ENCODE peak calls at places on chromosomes 7 and 10, in seven cellular contexts. One of them, this sample, is unnamed.
A peak's percentile ranks its signal among the peaks of the same experiment; 100 is the strongest.

GRCh38 chr10:66783296-66783695 is 142.5 kb upstream of the LRRTM3 start:
- DNase-seq in RWPE1: no peak
- DNase-seq in CD4-positive, alpha-beta T cell: no peak
- DNase-seq in neural crest cell: no peak
- DNase-seq in astrocyte of the spinal cord: peak; percentile 55
- DNase-seq in fibroblast of pulmonary artery: no peak
- DNase-seq in hepatocyte: no peak
- DNase-seq in this sample: no peak

GRCh38 chr7:38478404-38478803 is 152.8 kb downstream of the AMPH start:
- DNase-seq in fibroblast of pulmonary artery: no peak
- DNase-seq in hepatocyte: no peak
- DNase-seq in CD4-positive, alpha-beta T cell: no peak
- DNase-seq in neural crest cell: no peak
- DNase-seq in astrocyte of the spinal cord: no peak
- DNase-seq in RWPE1: no peak
- DNase-seq in this sample: no peak

GRCh38 chr10:13642293-13642692 is 55.5 kb downstream of the PRPF18 start:
- DNase-seq in astrocyte of the spinal cord: no peak
- DNase-seq in neural crest cell: no peak
- DNase-seq in RWPE1: no peak
- DNase-seq in hepatocyte: no peak
- DNase-seq in fibroblast of pulmonary artery: no peak
- DNase-seq in CD4-positive, alpha-beta T cell: no peak
- DNase-seq in this sample: no peak

GRCh38 chr10:116108106-116108505 is 164.9 kb downstream of the GFRA1 start:
- DNase-seq in neural crest cell: no peak
- DNase-seq in fibroblast of pulmonary artery: no peak
- DNase-seq in hepatocyte: no peak
- DNase-seq in CD4-positive, alpha-beta T cell: no peak
- DNase-seq in astrocyte of the spinal cord: no peak
- DNase-seq in RWPE1: no peak
- DNase-seq in this sample: no peak

GRCh38 chr10:33421789-33422188 is 87.3 kb upstream of the NRP1 start:
- DNase-seq in fibroblast of pulmonary artery: peak; percentile 92
- DNase-seq in CD4-positive, alpha-beta T cell: no peak
- DNase-seq in hepatocyte: peak; percentile 58
- DNase-seq in astrocyte of the spinal cord: peak; percentile 94
- DNase-seq in neural crest cell: no peak
- DNase-seq in RWPE1: peak; percentile 35
- DNase-seq in this sample: no peak

GRCh38 chr10:77689339-77689738 is 51.7 kb upstream of the KCNMA1 start:
- DNase-seq in fibroblast of pulmonary artery: no peak
- DNase-seq in astrocyte of the spinal cord: no peak
- DNase-seq in neural crest cell: no peak
- DNase-seq in RWPE1: no peak
- DNase-seq in hepatocyte: no peak
- DNase-seq in CD4-positive, alpha-beta T cell: no peak
- DNase-seq in this sample: no peak

GRCh38 chr10:61899997-61900828 is 1.3 kb upstream of the ARID5B start:
- DNase-seq in RWPE1: peak; percentile 56
- DNase-seq in fibroblast of pulmonary artery: peak; percentile 79
- DNase-seq in astrocyte of the spinal cord: peak; percentile 66
- DNase-seq in hepatocyte: peak; percentile 66
- DNase-seq in neural crest cell: peak; percentile 28
- DNase-seq in CD4-positive, alpha-beta T cell: peak; percentile 56
- DNase-seq in this sample: no peak

GRCh38 chr7:44223362-44224114 is 22.8 kb downstream of the YKT6 start:
- DNase-seq in hepatocyte: no peak
- DNase-seq in RWPE1: no peak
- DNase-seq in neural crest cell: no peak
- DNase-seq in fibroblast of pulmonary artery: no peak
- DNase-seq in CD4-positive, alpha-beta T cell: no peak
- DNase-seq in astrocyte of the spinal cord: no peak
- DNase-seq in this sample: no peak

GRCh38 chr10:131444862-131445461 is 133.4 kb upstream of the TCERG1L start:
- DNase-seq in CD4-positive, alpha-beta T cell: no peak
- DNase-seq in fibroblast of pulmonary artery: no peak
- DNase-seq in RWPE1: no peak
- DNase-seq in neural crest cell: no peak
- DNase-seq in hepatocyte: no peak
- DNase-seq in astrocyte of the spinal cord: no peak
- DNase-seq in this sample: peak; percentile 25

GRCh38 chr10:70958396-70958795 is 70.0 kb upstream of the PCBD1 start:
- DNase-seq in hepatocyte: no peak
- DNase-seq in astrocyte of the spinal cord: no peak
- DNase-seq in fibroblast of pulmonary artery: no peak
- DNase-seq in neural crest cell: no peak
- DNase-seq in RWPE1: no peak
- DNase-seq in CD4-positive, alpha-beta T cell: no peak
- DNase-seq in this sample: no peak

GRCh38 chr10:57849726-57850357 is 417.9 kb downstream of the IPMK start:
- DNase-seq in fibroblast of pulmonary artery: peak; percentile 46
- DNase-seq in astrocyte of the spinal cord: peak; percentile 15
- DNase-seq in RWPE1: peak; percentile 5
- DNase-seq in neural crest cell: no peak
- DNase-seq in hepatocyte: peak; percentile 15
- DNase-seq in CD4-positive, alpha-beta T cell: no peak
- DNase-seq in this sample: no peak

GRCh38 chr7:70392870-70393269 is 739.1 kb upstream of the GALNT17 start:
- DNase-seq in hepatocyte: no peak
- DNase-seq in CD4-positive, alpha-beta T cell: no peak
- DNase-seq in neural crest cell: peak; percentile 30
- DNase-seq in RWPE1: no peak
- DNase-seq in astrocyte of the spinal cord: no peak
- DNase-seq in fibroblast of pulmonary artery: no peak
- DNase-seq in this sample: no peak

GRCh38 chr7:72481934-72482333 is 69.8 kb upstream of the CALN1 start:
- DNase-seq in neural crest cell: no peak
- DNase-seq in RWPE1: no peak
- DNase-seq in astrocyte of the spinal cord: no peak
- DNase-seq in fibroblast of pulmonary artery: no peak
- DNase-seq in CD4-positive, alpha-beta T cell: no peak
- DNase-seq in hepatocyte: no peak
- DNase-seq in this sample: no peak

GRCh38 chr7:72476608-72477305 is 64.6 kb upstream of the CALN1 start:
- DNase-seq in RWPE1: no peak
- DNase-seq in astrocyte of the spinal cord: no peak
- DNase-seq in neural crest cell: no peak
- DNase-seq in hepatocyte: no peak
- DNase-seq in fibroblast of pulmonary artery: no peak
- DNase-seq in CD4-positive, alpha-beta T cell: no peak
- DNase-seq in this sample: no peak
- TF ChIP-seq CTCF in RWPE1: no peak
- TF ChIP-seq CTCF in astrocyte of the spinal cord: no peak
- TF ChIP-seq CTCF in neural crest cell: peak; percentile 24
- TF ChIP-seq CTCF in hepatocyte: no peak
- TF ChIP-seq CTCF in fibroblast of pulmonary artery: no peak
- TF ChIP-seq CTCF in CD4-positive, alpha-beta T cell: no peak
- TF ChIP-seq CTCF in this sample: no peak

GRCh38 chr10:3780766-3781457 is 4.1 kb downstream of the KLF6 start:
- DNase-seq in astrocyte of the spinal cord: peak; percentile 50
- DNase-seq in neural crest cell: no peak
- DNase-seq in hepatocyte: no peak
- DNase-seq in RWPE1: no peak
- DNase-seq in CD4-positive, alpha-beta T cell: no peak
- DNase-seq in fibroblast of pulmonary artery: peak; percentile 52
- DNase-seq in this sample: no peak

GRCh38 chr10:3782456-3783312 is 2.3 kb downstream of the KLF6 start:
- DNase-seq in astrocyte of the spinal cord: peak; percentile 94
- DNase-seq in CD4-positive, alpha-beta T cell: peak; percentile 53
- DNase-seq in RWPE1: no peak
- DNase-seq in neural crest cell: no peak
- DNase-seq in fibroblast of pulmonary artery: peak; percentile 98
- DNase-seq in hepatocyte: peak; percentile 76
- DNase-seq in this sample: no peak

GRCh38 chr10:3780056-3780765 is 4.8 kb downstream of the KLF6 start:
- DNase-seq in neural crest cell: no peak
- DNase-seq in astrocyte of the spinal cord: peak; percentile 63
- DNase-seq in RWPE1: no peak
- DNase-seq in fibroblast of pulmonary artery: peak; percentile 65
- DNase-seq in CD4-positive, alpha-beta T cell: no peak
- DNase-seq in hepatocyte: no peak
- DNase-seq in this sample: no peak

GRCh38 chr10:3782099-3782455 is 2.9 kb downstream of the KLF6 start:
- DNase-seq in RWPE1: no peak
- DNase-seq in CD4-positive, alpha-beta T cell: peak; percentile 36
- DNase-seq in astrocyte of the spinal cord: no peak
- DNase-seq in fibroblast of pulmonary artery: no peak
- DNase-seq in hepatocyte: no peak
- DNase-seq in neural crest cell: no peak
- DNase-seq in this sample: no peak

GRCh38 chr10:3781458-3782098 is 3.4 kb downstream of the KLF6 start:
- DNase-seq in RWPE1: no peak
- DNase-seq in astrocyte of the spinal cord: peak; percentile 61
- DNase-seq in neural crest cell: no peak
- DNase-seq in fibroblast of pulmonary artery: peak; percentile 75
- DNase-seq in hepatocyte: no peak
- DNase-seq in CD4-positive, alpha-beta T cell: peak; percentile 30
- DNase-seq in this sample: no peak
- TF ChIP-seq CTCF in RWPE1: peak; percentile 77
- TF ChIP-seq CTCF in astrocyte of the spinal cord: peak; percentile 68
- TF ChIP-seq CTCF in neural crest cell: no peak
- TF ChIP-seq CTCF in fibroblast of pulmonary artery: peak; percentile 56
- TF ChIP-seq CTCF in hepatocyte: no peak
- TF ChIP-seq CTCF in CD4-positive, alpha-beta T cell: peak; percentile 45
- TF ChIP-seq CTCF in this sample: no peak

DNA sequence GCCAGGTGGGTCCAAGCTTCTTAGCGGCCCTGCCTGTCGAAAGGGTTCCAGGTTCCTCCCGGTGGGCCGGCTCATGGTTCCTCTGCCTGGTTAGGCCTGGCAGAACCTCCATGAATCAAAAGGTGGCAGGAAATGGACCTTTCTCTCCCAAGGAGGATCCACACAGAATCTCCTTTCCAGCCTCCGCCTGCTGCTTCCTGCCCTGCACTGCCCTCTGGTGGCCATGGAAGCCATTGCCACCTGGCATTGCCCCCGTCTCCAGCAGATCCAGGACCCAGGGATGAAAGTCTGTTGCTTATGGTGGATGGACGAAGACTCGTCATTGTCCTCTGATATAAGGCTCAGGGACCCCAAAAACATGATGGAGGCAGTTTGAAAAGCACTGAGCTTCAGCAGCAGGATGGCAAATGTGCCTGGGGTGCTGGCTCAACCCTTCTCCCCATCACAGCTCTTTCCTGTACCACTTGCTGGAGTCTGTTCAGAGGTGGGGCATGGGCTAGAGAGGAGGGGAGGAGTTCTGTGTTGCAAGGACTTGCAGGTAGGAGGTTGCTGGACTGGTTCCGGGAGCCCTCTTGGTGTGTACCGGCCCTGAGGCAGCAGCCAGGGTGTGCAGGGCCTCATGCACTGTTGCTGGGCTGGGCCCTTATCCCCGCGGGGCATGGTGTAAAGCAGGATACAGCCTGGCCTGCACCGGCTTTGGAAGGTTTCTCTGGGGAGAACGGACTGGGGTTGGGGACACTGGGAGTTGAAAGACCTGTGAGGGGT is 11.3 kb upstream of the INMT start:
- DNase-seq in fibroblast of pulmonary artery: peak; percentile 72
- DNase-seq in neural crest cell: peak; percentile 82
- DNase-seq in RWPE1: peak; percentile 92
- DNase-seq in astrocyte of the spinal cord: peak; percentile 53
- DNase-seq in hepatocyte: peak; percentile 82
- DNase-seq in CD4-positive, alpha-beta T cell: peak; percentile 69
- DNase-seq in this sample: peak; percentile 84
- TF ChIP-seq CTCF in fibroblast of pulmonary artery: no peak
- TF ChIP-seq CTCF in neural crest cell: peak; percentile 99
- TF ChIP-seq CTCF in RWPE1: peak; percentile 99
- TF ChIP-seq CTCF in astrocyte of the spinal cord: peak; percentile 100
- TF ChIP-seq CTCF in hepatocyte: peak; percentile 96
- TF ChIP-seq CTCF in CD4-positive, alpha-beta T cell: peak; percentile 99
- TF ChIP-seq CTCF in this sample: peak; percentile 99

GRCh38 chr10:27724287-27724686 is 21.3 kb downstream of the MKX start:
- DNase-seq in neural crest cell: no peak
- DNase-seq in astrocyte of the spinal cord: no peak
- DNase-seq in CD4-positive, alpha-beta T cell: no peak
- DNase-seq in hepatocyte: no peak
- DNase-seq in RWPE1: no peak
- DNase-seq in fibroblast of pulmonary artery: no peak
- DNase-seq in this sample: no peak
- TF ChIP-seq CTCF in neural crest cell: peak; percentile 48
- TF ChIP-seq CTCF in astrocyte of the spinal cord: peak; percentile 32
- TF ChIP-seq CTCF in CD4-positive, alpha-beta T cell: no peak
- TF ChIP-seq CTCF in hepatocyte: peak; percentile 8
- TF ChIP-seq CTCF in RWPE1: no peak
- TF ChIP-seq CTCF in fibroblast of pulmonary artery: no peak
- TF ChIP-seq CTCF in this sample: peak; percentile 48

This sample was measured in type B pancreatic cell.